ENCODE peak calls at places on chromosomes 12 and 14, in six cellular contexts. N is G401, L is dorsolateral prefrontal cortex, U is T-helper 9 cell, R is nucleus accumbens, K is NCI-H524. B is an unnamed sample.

GRCh38 chr14:68124885-68125731 is 305.5 kb downstream of the RAD51B start:
- DNase-seq in K (no peak), N (no peak), R (no peak), U (no peak), L (no peak), B (no peak)

GRCh38 chr12:96294831-96295230 is 100.7 kb downstream of the ELK3 start:
- DNase-seq in U (no peak), K (no peak), L (no peak), R (no peak), N (no peak), B (no peak)

GRCh38 chr14:80522936-80523335 is 311.6 kb upstream of the DIO2 start:
- DNase-seq in U (no peak), N (no peak), R (no peak), L (no peak), K (no peak), B (no peak)

GRCh38 chr14:60195179-60195810 is 30.1 kb upstream of the DHRS7 start:
- DNase-seq in U (no peak), K (no peak), R (no peak), N (no peak), L (no peak), B (no peak)

GRCh38 chr12:52942914-52943207 is 6.1 kb upstream of the KRT18 start:
- DNase-seq in U (no peak), N (no peak), R (no peak), L (no peak), K (peak; percentile 9), B (no peak)

GRCh38 chr12:50825372-50825838 is 17.3 kb upstream of the TMPRSS12 start:
- DNase-seq in R (no peak), N (peak; percentile 74), L (no peak), K (peak; percentile 32), U (no peak), B (no peak)

GRCh38 chr12:112538740-112539139 is 120.0 kb downstream of the PTPN11 start:
- DNase-seq in R (no peak), L (no peak), N (no peak), K (no peak), U (no peak), B (no peak)

GRCh38 chr12:124523071-124523470 is 44.3 kb downstream of the NCOR2 start:
- DNase-seq in U (no peak), N (no peak), L (peak; percentile 72), R (peak; percentile 23), K (peak; percentile 93), B (no peak)

GRCh38 chr14:104333903-104334811 is 195.8 kb downstream of the KIF26A start:
- DNase-seq in N (no peak), K (no peak), U (no peak), L (peak; percentile 17), R (no peak), B (no peak)

GRCh38 chr14:24063263-24063836 is 8.0 kb upstream of the CPNE6 start:
- DNase-seq in L (no peak), U (no peak), R (no peak), N (no peak), K (no peak), B (no peak)

GRCh38 chr12:30794591-30795409 is 40.0 kb upstream of the CAPRIN2 start:
- DNase-seq in K (no peak), L (no peak), U (no peak), R (peak; percentile 8), N (peak; percentile 88), B (no peak)

GRCh38 chr12:121701667-121702277 is 10.8 kb upstream of the TMEM120B start:
- DNase-seq in K (no peak), R (no peak), N (no peak), L (no peak), U (no peak), B (no peak)

GRCh38 chr14:55699131-55700057 is 119.4 kb downstream of the KTN1 start:
- DNase-seq in K (peak; percentile 65), R (no peak), L (no peak), U (no peak), N (peak; percentile 69), B (no peak)

GRCh38 chr12:86216591-86216990 is 39.6 kb downstream of the MGAT4C start:
- DNase-seq in K (no peak), U (no peak), L (no peak), N (no peak), R (no peak), B (no peak)

GRCh38 chr12:89568484-89568883 is 42.6 kb upstream of the POC1B start:
- DNase-seq in K (no peak), N (no peak), L (no peak), R (no peak), U (no peak), B (no peak)

GRCh38 chr12:2291182-2291832 is 238.5 kb downstream of the CACNA1C start:
- DNase-seq in R (no peak), L (no peak), K (peak; percentile 52), N (peak; percentile 38), U (no peak), B (no peak)

GRCh38 chr14:24978862-24979724 is 70.9 kb downstream of the STXBP6 start:
- DNase-seq in R (no peak), L (no peak), N (no peak), K (no peak), U (no peak), B (no peak)

GRCh38 chr12:109153711-109154434 is 37.5 kb downstream of the ACACB start:
- DNase-seq in U (no peak), R (no peak), L (no peak), N (no peak), K (no peak), B (no peak)

GRCh38 chr14:52043690-52044089 is 25.2 kb downstream of the NID2 start:
- DNase-seq in L (no peak), U (peak; percentile 40), K (peak; percentile 51), R (no peak), N (no peak), B (no peak)

GRCh38 chr12:106299193-106299794 is 3.2 kb upstream of the TCP11L2 start:
- DNase-seq in R (no peak), L (no peak), N (no peak), U (no peak), K (no peak), B (no peak)

GRCh38 chr12:32462908-32463307 is 63.5 kb downstream of the FGD4 start:
- DNase-seq in N (no peak), L (no peak), U (no peak), K (no peak), R (no peak), B (no peak)

GRCh38 chr12:133130808-133131128 is 341 bp downstream of the ZNF10 start:
- DNase-seq in U (peak; percentile 36), R (peak; percentile 79), L (peak; percentile 48), N (no peak), K (no peak), B (peak; percentile 54)

GRCh38 chr14:31965735-31966598 is 111.1 kb upstream of the ARHGAP5 start:
- DNase-seq in R (no peak), K (no peak), U (no peak), N (peak; percentile 18), L (no peak), B (no peak)

GRCh38 chr14:20657216-20658211 is 16.0 kb upstream of the OR6S1 start:
- DNase-seq in L (no peak), N (peak; percentile 20), K (no peak), R (no peak), U (no peak), B (no peak)

GRCh38 chr14:99568567-99569560 is 35.1 kb downstream of the CCDC85C start:
- DNase-seq in L (no peak), K (peak; percentile 76), U (no peak), R (no peak), N (no peak), B (no peak)

GRCh38 chr12:91404362-91404899 is 221.8 kb upstream of the DCN start:
- DNase-seq in N (no peak), R (no peak), L (no peak), U (no peak), K (peak; percentile 50), B (no peak)

GRCh38 chr12:2267624-2268477 is 215.1 kb downstream of the CACNA1C start:
- DNase-seq in L (no peak), N (peak; percentile 82), K (no peak), U (no peak), R (no peak), B (no peak)

GRCh38 chr12:87848248-87848868 is 180.8 kb downstream of the C12orf50 start:
- DNase-seq in L (no peak), K (peak; percentile 62), U (no peak), R (no peak), N (peak; percentile 68), B (no peak)

GRCh38 chr12:9669534-9669933 is at the start of gene CLEC2D:
- DNase-seq in N (no peak), R (no peak), U (no peak), K (no peak), L (no peak), B (no peak)

GRCh38 chr14:103255555-103255954 is 78.5 kb upstream of the EIF5 start:
- DNase-seq in K (no peak), R (no peak), L (no peak), U (no peak), N (no peak), B (no peak)

GRCh38 chr12:38817942-38818341 is 87.4 kb downstream of the CPNE8 start:
- DNase-seq in L (no peak), U (no peak), N (no peak), K (no peak), R (no peak), B (no peak)

GRCh38 chr14:39426605-39427004 is 5.6 kb downstream of the FBXO33 start:
- DNase-seq in K (peak; percentile 62), L (no peak), R (no peak), U (no peak), N (peak; percentile 43), B (no peak)

GRCh38 chr12:123427036-123427769 is 9.3 kb downstream of the RILPL2 start:
- DNase-seq in K (no peak), U (peak; percentile 25), R (no peak), L (no peak), N (no peak), B (no peak)

GRCh38 chr12:60211244-60211643 is 615.4 kb downstream of the SLC16A7 start:
- DNase-seq in R (no peak), K (no peak), U (no peak), N (no peak), L (no peak), B (no peak)

GRCh38 chr12:29102739-29103138 is 46.3 kb upstream of the FAR2 start:
- DNase-seq in N (no peak), R (no peak), U (no peak), K (no peak), L (no peak), B (no peak)

GRCh38 chr12:5177096-5177495 is 133.4 kb downstream of the KCNA5 start:
- DNase-seq in R (no peak), N (no peak), U (no peak), L (no peak), K (no peak), B (no peak)

GRCh38 chr14:59253527-59253926 is 65.1 kb downstream of the DAAM1 start:
- DNase-seq in U (no peak), L (no peak), R (no peak), N (no peak), K (no peak), B (no peak)

GRCh38 chr14:51525705-51526104 is 126.0 kb upstream of the FRMD6 start:
- DNase-seq in U (no peak), K (no peak), N (no peak), L (no peak), R (no peak), B (no peak)

GRCh38 chr12:98440165-98440581 is 75.2 kb upstream of the TMPO start:
- DNase-seq in R (peak; percentile 17), K (no peak), L (peak; percentile 73), N (no peak), U (no peak), B (no peak)